ENCODE peak calls at places on chromosome 12, in five cellular contexts. W is natural killer cell, J is sigmoid colon, U is GM12865, C is GM13976. O is an unnamed sample.
A peak's percentile ranks its signal among the peaks of the same experiment; 100 is the strongest.

GRCh38 chr12:77401480-77402105 is 336.2 kb upstream of the E2F7 start:
- DNase-seq in J (no peak), W (no peak), C (no peak), U (no peak), O (no peak)

GRCh38 chr12:24770851-24771250 is 178.1 kb downstream of the BCAT1 start:
- DNase-seq in J (no peak), C (no peak), U (no peak), W (no peak), O (no peak)

GRCh38 chr12:125296701-125297100 is 231.5 kb downstream of the AACS start:
- DNase-seq in W (no peak), C (no peak), J (no peak), U (no peak), O (no peak)

GRCh38 chr12:3715999-3716398 is 36.9 kb downstream of the CRACR2A start:
- DNase-seq in C (no peak), J (no peak), W (no peak), U (no peak), O (no peak)

GRCh38 chr12:16361142-16361783 is 13.8 kb downstream of the MGST1 start:
- DNase-seq in J (no peak), U (no peak), W (no peak), C (no peak), O (no peak)

GRCh38 chr12:13000935-13001724 is 1.1 kb upstream of the HEBP1 start:
- DNase-seq in U (peak; percentile 22), C (peak; percentile 77), W (peak; percentile 52), J (peak; percentile 74), O (no peak)

GRCh38 chr12:66398931-66399625 is 96.8 kb downstream of the HELB start:
- DNase-seq in W (no peak), C (no peak), J (no peak), U (no peak), O (no peak)

GRCh38 chr12:94157891-94158495 is 9.6 kb downstream of the PLXNC1 start:
- DNase-seq in J (no peak), C (no peak), W (no peak), U (peak; percentile 80), O (no peak)

GRCh38 chr12:10607885-10608458 is 5.4 kb downstream of the MAGOHB start:
- DNase-seq in W (no peak), C (no peak), U (no peak), J (no peak), O (no peak)

GRCh38 chr12:5232826-5233500 is 189.3 kb downstream of the KCNA5 start:
- DNase-seq in W (no peak), U (no peak), C (no peak), J (no peak), O (no peak)

GRCh38 chr12:57213068-57213715 is 3.4 kb upstream of the NXPH4 start:
- DNase-seq in U (peak; percentile 81), W (peak; percentile 83), J (peak; percentile 93), C (peak; percentile 93), O (peak; percentile 69)

GRCh38 chr12:57129311-57130288 is 1.3 kb downstream of the LRP1 start:
- DNase-seq in U (no peak), J (peak; percentile 88), C (no peak), W (no peak), O (no peak)

GRCh38 chr12:76563061-76563460 is 3.5 kb upstream of the OSBPL8 start:
- DNase-seq in U (no peak), J (no peak), W (no peak), C (no peak), O (no peak)

GRCh38 chr12:114678718-114679117 is 5.3 kb downstream of the TBX3 start:
- DNase-seq in C (no peak), W (no peak), J (no peak), U (no peak), O (no peak)

GRCh38 chr12:79121486-79121885 is 256.9 kb downstream of the SYT1 start:
- DNase-seq in U (peak; percentile 12), J (no peak), W (no peak), C (peak; percentile 9), O (no peak)

GRCh38 chr12:15520083-15520482 is 197.8 kb downstream of the PTPRO start:
- DNase-seq in U (no peak), W (no peak), C (no peak), J (no peak), O (no peak)

GRCh38 chr12:88375960-88376305 is 204.3 kb downstream of the KITLG start:
- DNase-seq in J (no peak), W (no peak), C (no peak), U (no peak), O (no peak)

GRCh38 chr12:112418596-112419268 is at the start of gene PTPN11:
- DNase-seq in C (peak; percentile 92), W (peak; percentile 95), U (peak; percentile 89), J (peak; percentile 93), O (peak; percentile 46)
- TF ChIP-seq CTCF in C (peak; percentile 42), W (peak; percentile 49), U (peak; percentile 45), J (peak; percentile 32), O (peak; percentile 6)

GRCh38 chr12:47190905-47191304 is 111.1 kb upstream of the AMIGO2 start:
- DNase-seq in W (no peak), J (no peak), C (no peak), U (no peak), O (no peak)
- TF ChIP-seq CTCF in W (no peak), J (no peak), C (no peak), U (no peak), O (no peak)

GRCh38 chr12:17810399-17810798 is 279.6 kb downstream of the RERGL start:
- DNase-seq in W (no peak), U (no peak), J (no peak), C (no peak), O (no peak)

DNA sequence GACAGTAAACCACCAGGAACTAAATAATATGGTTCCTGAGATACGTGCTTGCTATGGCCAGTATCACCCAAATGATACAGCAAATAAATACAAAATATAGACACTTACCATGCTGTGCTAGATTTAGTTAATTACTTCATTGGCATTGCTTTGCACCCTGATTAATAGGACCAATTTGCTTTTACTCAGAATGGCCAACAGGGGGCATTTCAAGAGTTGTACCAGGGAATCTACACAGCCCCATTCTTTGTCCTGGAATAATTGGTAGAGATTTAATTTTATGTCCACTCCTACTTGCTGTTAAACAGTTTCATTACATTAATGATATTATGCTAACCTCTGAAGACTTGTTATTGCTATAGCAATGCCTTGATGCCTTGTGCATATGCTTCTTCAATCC is 280.8 kb downstream of the RERGL start:
- DNase-seq in J (no peak), U (no peak), W (no peak), C (no peak), O (no peak)
- TF ChIP-seq CTCF in J (no peak), U (no peak), W (no peak), C (no peak), O (no peak)

GRCh38 chr12:27525373-27525772 is 1.4 kb downstream of the PPFIBP1 start:
- DNase-seq in C (no peak), J (peak; percentile 72), U (no peak), W (no peak), O (no peak)

GRCh38 chr12:27523305-27523641 is 733 bp upstream of the PPFIBP1 start:
- DNase-seq in C (peak; percentile 41), W (no peak), J (no peak), U (peak; percentile 36), O (no peak)

GRCh38 chr12:27524489-27524835 is 456 bp downstream of the PPFIBP1 start:
- DNase-seq in C (no peak), U (no peak), J (no peak), W (no peak), O (no peak)

GRCh38 chr12:27524839-27525238 is 833 bp downstream of the PPFIBP1 start:
- DNase-seq in J (no peak), U (peak; percentile 13), W (no peak), C (no peak), O (no peak)

GRCh38 chr12:27523642-27524488 is at the start of gene PPFIBP1:
- DNase-seq in C (peak; percentile 96), U (peak; percentile 96), J (peak; percentile 99), W (peak; percentile 82), O (peak; percentile 96)
- TF ChIP-seq CTCF in C (peak; percentile 23), U (peak; percentile 30), J (peak; percentile 24), W (no peak), O (peak; percentile 41)

GRCh38 chr12:84732941-84733340 is 179.7 kb downstream of the SLC6A15 start:
- DNase-seq in J (no peak), W (no peak), U (no peak), C (no peak), O (no peak)

GRCh38 chr12:84741727-84742126 is 170.9 kb downstream of the SLC6A15 start:
- DNase-seq in U (no peak), W (no peak), C (no peak), J (no peak), O (no peak)

GRCh38 chr12:84740602-84741001 is 172.0 kb downstream of the SLC6A15 start:
- DNase-seq in U (no peak), W (no peak), J (no peak), C (no peak), O (no peak)

GRCh38 chr12:84738481-84738972 is 174.1 kb downstream of the SLC6A15 start:
- DNase-seq in U (no peak), J (no peak), C (no peak), W (no peak), O (no peak)
- TF ChIP-seq CTCF in U (no peak), J (no peak), C (no peak), W (no peak), O (no peak)

GRCh38 chr12:8075935-8076334 is 6.1 kb upstream of the NECAP1 start:
- DNase-seq in J (no peak), W (no peak), C (no peak), U (no peak), O (no peak)
- TF ChIP-seq CTCF in J (no peak), W (no peak), C (no peak), U (no peak), O (no peak)

DNA sequence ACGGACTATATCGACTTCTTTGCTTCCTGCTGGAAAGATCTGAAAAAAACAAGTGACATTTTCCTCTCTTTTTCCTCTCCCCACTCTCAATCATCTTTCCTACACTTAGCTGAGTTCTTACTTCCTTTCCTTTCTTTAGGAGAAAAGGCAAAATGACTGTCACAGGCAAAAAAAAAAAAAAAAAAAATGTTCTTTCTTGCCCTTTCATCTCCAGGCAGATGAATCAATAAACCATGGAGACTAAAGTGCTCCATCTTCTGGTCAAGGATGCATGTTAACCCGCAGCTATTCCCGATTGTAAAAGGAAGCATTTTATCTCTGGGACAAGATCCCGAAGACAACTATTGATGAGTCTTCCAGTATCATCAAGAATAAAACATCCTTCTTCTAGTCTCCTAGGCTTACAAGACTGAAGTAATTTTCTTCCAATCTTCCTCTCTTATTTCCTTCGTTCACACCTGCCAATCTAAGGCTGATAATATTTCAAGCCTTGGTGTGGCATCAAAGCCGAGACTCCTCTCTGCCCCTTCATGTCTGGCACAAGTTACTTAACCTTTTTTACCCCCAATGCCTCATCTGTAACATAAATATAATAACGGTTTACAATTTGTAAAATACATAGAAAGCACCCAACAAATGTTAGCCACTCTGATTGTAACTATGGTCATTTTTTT is 94.2 kb upstream of the PLEKHG7 start:
- DNase-seq in U (peak; percentile 23), J (no peak), W (no peak), C (no peak), O (no peak)
- TF ChIP-seq CTCF in U (peak; percentile 16), J (no peak), W (no peak), C (peak; percentile 29), O (peak; percentile 71)

GRCh38 chr12:55724226-55724939 is 4.2 kb downstream of the RDH5 start:
- DNase-seq in C (peak; percentile 78), U (peak; percentile 77), W (peak; percentile 66), J (peak; percentile 88), O (no peak)
- TF ChIP-seq CTCF in C (peak; percentile 74), U (peak; percentile 70), W (peak; percentile 61), J (peak; percentile 57), O (peak; percentile 68)

GRCh38 chr12:99746538-99746937 is 99.0 kb downstream of the GARIN6 start:
- DNase-seq in W (no peak), J (no peak), U (no peak), C (no peak), O (no peak)
- TF ChIP-seq CTCF in W (no peak), J (no peak), U (no peak), C (no peak), O (no peak)

O was measured in AG09319.